ENCODE peak calls at places on chromosomes 4 and X, in four cellular contexts. One of them, this sample, is unnamed.

GRCh38 chr4:28555851-28556250 is 1695.2 kb downstream of the STIM2 start:
- DNase-seq in kidney: no peak
- DNase-seq in IMR-90: peak; percentile 5
- DNase-seq in GM23248: peak; percentile 26
- DNase-seq in this sample: no peak

GRCh38 chr4:150264595-150265141 is 186.4 kb downstream of the DCLK2 start:
- DNase-seq in kidney: no peak
- DNase-seq in GM23248: peak; percentile 7
- DNase-seq in IMR-90: no peak
- DNase-seq in this sample: peak; percentile 47

GRCh38 chr4:2763511-2763967 is 7.4 kb upstream of the TNIP2 start:
- DNase-seq in IMR-90: no peak
- DNase-seq in GM23248: peak; percentile 84
- DNase-seq in kidney: no peak
- DNase-seq in this sample: no peak

GRCh38 chrX:141947350-141947749 is 43.7 kb downstream of the MAGEC1 start:
- DNase-seq in IMR-90: no peak
- DNase-seq in GM23248: no peak
- DNase-seq in kidney: no peak
- DNase-seq in this sample: no peak

GRCh38 chr4:86500527-86500926 is 93.6 kb upstream of the PTPN13 start:
- DNase-seq in IMR-90: no peak
- DNase-seq in kidney: no peak
- DNase-seq in GM23248: peak; percentile 50
- DNase-seq in this sample: no peak

GRCh38 chr4:124181045-124181444 is 531.5 kb downstream of the ANKRD50 start:
- DNase-seq in IMR-90: peak; percentile 44
- DNase-seq in GM23248: peak; percentile 6
- DNase-seq in kidney: no peak
- DNase-seq in this sample: no peak

GRCh38 chr4:2330119-2331042 is 68.5 kb upstream of the MXD4 start:
- DNase-seq in IMR-90: peak; percentile 95
- DNase-seq in GM23248: peak; percentile 94
- DNase-seq in kidney: peak; percentile 45
- DNase-seq in this sample: peak; percentile 92

GRCh38 chr4:27154706-27155105 is 294.1 kb downstream of the STIM2 start:
- DNase-seq in IMR-90: peak; percentile 44
- DNase-seq in kidney: no peak
- DNase-seq in GM23248: peak; percentile 74
- DNase-seq in this sample: peak; percentile 28

GRCh38 chrX:56813318-56813837 is 84.3 kb downstream of the NBDY start:
- DNase-seq in kidney: no peak
- DNase-seq in IMR-90: peak; percentile 31
- DNase-seq in GM23248: peak; percentile 91
- DNase-seq in this sample: peak; percentile 45

GRCh38 chrX:150158554-150159332 is 204.4 kb upstream of the MAMLD1 start:
- DNase-seq in IMR-90: no peak
- DNase-seq in GM23248: no peak
- DNase-seq in kidney: no peak
- DNase-seq in this sample: no peak

GRCh38 chrX:18557879-18558278 is 114.0 kb downstream of the RS1 start:
- DNase-seq in GM23248: no peak
- DNase-seq in IMR-90: no peak
- DNase-seq in kidney: no peak
- DNase-seq in this sample: no peak

GRCh38 chrX:38870386-38870895 is 69.2 kb downstream of the MID1IP1 start:
- DNase-seq in IMR-90: peak; percentile 3
- DNase-seq in kidney: no peak
- DNase-seq in GM23248: no peak
- DNase-seq in this sample: no peak

GRCh38 chr4:86927843-86928395 is 6.9 kb upstream of the AFF1 start:
- DNase-seq in IMR-90: peak; percentile 99
- DNase-seq in kidney: no peak
- DNase-seq in GM23248: peak; percentile 98
- DNase-seq in this sample: peak; percentile 97

GRCh38 chr4:183823394-183823793 is 81.7 kb upstream of the STOX2 start:
- DNase-seq in kidney: peak; percentile 76
- DNase-seq in IMR-90: peak; percentile 41
- DNase-seq in GM23248: peak; percentile 52
- DNase-seq in this sample: peak; percentile 33

GRCh38 chr4:21507439-21507838 is 441.1 kb downstream of the KCNIP4 start:
- DNase-seq in IMR-90: no peak
- DNase-seq in kidney: no peak
- DNase-seq in GM23248: peak; percentile 40
- DNase-seq in this sample: peak; percentile 24

GRCh38 chr4:172666711-172667368 is 501.8 kb upstream of the GALNT7 start:
- DNase-seq in IMR-90: peak; percentile 22
- DNase-seq in kidney: no peak
- DNase-seq in GM23248: peak; percentile 41
- DNase-seq in this sample: peak; percentile 77

GRCh38 chr4:188372051-188372450 is 232.8 kb downstream of the TRIML1 start:
- DNase-seq in GM23248: peak; percentile 5
- DNase-seq in IMR-90: peak; percentile 73
- DNase-seq in kidney: no peak
- DNase-seq in this sample: peak; percentile 98

GRCh38 chr4:184961693-184962092 is 56.6 kb upstream of the HELT start:
- DNase-seq in IMR-90: no peak
- DNase-seq in kidney: no peak
- DNase-seq in GM23248: no peak
- DNase-seq in this sample: no peak

GRCh38 chr4:23889814-23890269 is at the start of gene PPARGC1A:
- DNase-seq in IMR-90: peak; percentile 50
- DNase-seq in GM23248: peak; percentile 45
- DNase-seq in kidney: peak; percentile 80
- DNase-seq in this sample: peak; percentile 30

GRCh38 chr4:172850838-172851237 is 317.8 kb upstream of the GALNT7 start:
- DNase-seq in IMR-90: peak; percentile 95
- DNase-seq in GM23248: peak; percentile 84
- DNase-seq in kidney: no peak
- DNase-seq in this sample: peak; percentile 73

GRCh38 chr4:185774815-185775684 is 36.9 kb downstream of the SORBS2 start:
- DNase-seq in kidney: peak; percentile 84
- DNase-seq in GM23248: peak; percentile 82
- DNase-seq in IMR-90: peak; percentile 74
- DNase-seq in this sample: peak; percentile 90

GRCh38 chrX:77087529-77088169 is 359.5 kb upstream of the FGF16 start:
- DNase-seq in IMR-90: peak; percentile 10
- DNase-seq in kidney: no peak
- DNase-seq in GM23248: peak; percentile 23
- DNase-seq in this sample: no peak

GRCh38 chr4:102478186-102478585 is 23.0 kb upstream of the NFKB1 start:
- DNase-seq in IMR-90: no peak
- DNase-seq in kidney: peak; percentile 43
- DNase-seq in GM23248: no peak
- DNase-seq in this sample: no peak

GRCh38 chrX:140342410-140342809 is 162.5 kb downstream of the SOX3 start:
- DNase-seq in IMR-90: no peak
- DNase-seq in GM23248: no peak
- DNase-seq in kidney: no peak
- DNase-seq in this sample: no peak

GRCh38 chrX:150873616-150874015 is 24.9 kb downstream of the CD99L2 start:
- DNase-seq in IMR-90: peak; percentile 44
- DNase-seq in GM23248: peak; percentile 41
- DNase-seq in kidney: no peak
- DNase-seq in this sample: no peak

GRCh38 chr4:183130328-183131155 is 31.5 kb downstream of the WWC2 start:
- DNase-seq in GM23248: peak; percentile 50
- DNase-seq in IMR-90: peak; percentile 52
- DNase-seq in kidney: no peak
- DNase-seq in this sample: peak; percentile 35

GRCh38 chr4:30855232-30855631 is 135.1 kb downstream of the PCDH7 start:
- DNase-seq in IMR-90: no peak
- DNase-seq in GM23248: no peak
- DNase-seq in kidney: no peak
- DNase-seq in this sample: no peak

GRCh38 chr4:172716291-172716690 is 452.3 kb upstream of the GALNT7 start:
- DNase-seq in IMR-90: no peak
- DNase-seq in GM23248: no peak
- DNase-seq in kidney: no peak
- DNase-seq in this sample: no peak

GRCh38 chr4:72531768-72532290 is 37.2 kb downstream of the ADAMTS3 start:
- DNase-seq in IMR-90: no peak
- DNase-seq in GM23248: no peak
- DNase-seq in kidney: no peak
- DNase-seq in this sample: no peak

GRCh38 chrX:119240356-119240755 is 4.3 kb downstream of the PGRMC1 start:
- DNase-seq in IMR-90: peak; percentile 75
- DNase-seq in kidney: no peak
- DNase-seq in GM23248: peak; percentile 88
- DNase-seq in this sample: peak; percentile 77

GRCh38 chrX:115940888-115941332 is 229.6 kb upstream of the AGTR2 start:
- DNase-seq in IMR-90: peak; percentile 45
- DNase-seq in kidney: no peak
- DNase-seq in GM23248: peak; percentile 2
- DNase-seq in this sample: peak; percentile 38

GRCh38 chr4:57158221-57158620 is 48.0 kb upstream of the IGFBP7 start:
- DNase-seq in IMR-90: no peak
- DNase-seq in kidney: no peak
- DNase-seq in GM23248: peak; percentile 27
- DNase-seq in this sample: no peak

GRCh38 chr4:13233755-13234154 is 250.4 kb downstream of the RAB28 start:
- DNase-seq in kidney: no peak
- DNase-seq in GM23248: no peak
- DNase-seq in IMR-90: no peak
- DNase-seq in this sample: no peak

DNA sequence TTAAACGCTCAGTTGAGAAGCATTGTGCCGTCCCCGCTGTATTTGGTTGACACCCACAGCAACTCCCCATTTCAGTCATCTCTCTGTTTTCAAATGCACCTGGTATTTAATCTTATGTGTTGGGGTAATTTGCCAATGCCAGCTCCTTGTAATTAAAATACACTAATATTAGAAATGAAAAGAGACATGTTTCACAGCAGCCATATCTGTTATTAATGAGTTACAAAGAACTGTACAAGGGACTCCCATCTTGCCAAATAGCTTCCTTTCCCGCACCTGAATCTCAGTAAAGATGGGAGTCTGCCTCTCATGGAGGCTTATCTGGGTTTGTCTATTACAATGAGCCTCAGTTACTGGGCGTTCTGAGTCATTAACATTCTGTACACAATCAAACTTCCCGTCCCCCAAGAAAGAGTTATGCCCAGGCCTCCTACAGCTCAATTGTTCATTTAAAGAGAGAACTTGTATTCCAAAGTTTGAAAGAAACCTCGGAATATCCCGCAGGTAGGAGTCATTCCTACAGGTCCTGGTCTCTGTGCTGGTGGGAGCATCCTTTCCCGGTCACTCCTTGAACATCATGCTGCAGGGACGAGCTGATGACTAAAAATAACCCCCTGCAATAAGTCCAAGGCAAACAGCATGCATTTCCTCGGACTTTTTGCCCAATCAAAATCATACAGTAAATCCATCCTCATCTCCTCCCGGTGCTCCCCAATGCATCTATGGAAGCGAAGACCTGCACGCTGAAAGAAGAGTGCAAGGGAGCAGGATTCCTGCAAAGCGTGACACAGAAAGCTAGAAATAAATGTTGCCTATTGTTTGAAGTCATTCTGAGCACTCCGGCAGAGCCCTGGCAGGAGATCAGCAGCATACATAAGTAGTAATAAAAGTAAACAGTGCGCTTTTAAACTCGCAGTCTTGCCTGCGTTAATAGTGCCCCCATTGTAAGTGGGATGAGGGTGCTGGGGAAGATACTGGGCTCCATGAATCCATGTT is 926 bp downstream of the NDP start:
- DNase-seq in IMR-90: peak; percentile 39
- DNase-seq in kidney: no peak
- DNase-seq in GM23248: no peak
- DNase-seq in this sample: peak; percentile 5
- H3K9ac ChIP-seq in IMR-90: no peak overlapping the region
- H3K9ac ChIP-seq in kidney: no peak overlapping the region
- H3K9ac ChIP-seq in GM23248: no peak overlapping the region
- H3K9ac ChIP-seq in this sample: no peak overlapping the region

GRCh38 chr4:40621592-40622512 is 7.8 kb downstream of the RBM47 start:
- DNase-seq in GM23248: peak; percentile 97
- DNase-seq in kidney: peak; percentile 81
- DNase-seq in IMR-90: peak; percentile 98
- DNase-seq in this sample: peak; percentile 99

GRCh38 chr4:40622913-40623312 is 6.8 kb downstream of the RBM47 start:
- DNase-seq in IMR-90: peak; percentile 18
- DNase-seq in GM23248: no peak
- DNase-seq in kidney: no peak
- DNase-seq in this sample: no peak

GRCh38 chr4:40619600-40619999 is 10.1 kb downstream of the RBM47 start:
- DNase-seq in IMR-90: no peak
- DNase-seq in GM23248: no peak
- DNase-seq in kidney: no peak
- DNase-seq in this sample: no peak

GRCh38 chr4:40623707-40624106 is 6.0 kb downstream of the RBM47 start:
- DNase-seq in kidney: no peak
- DNase-seq in GM23248: no peak
- DNase-seq in IMR-90: no peak
- DNase-seq in this sample: no peak

DNA sequence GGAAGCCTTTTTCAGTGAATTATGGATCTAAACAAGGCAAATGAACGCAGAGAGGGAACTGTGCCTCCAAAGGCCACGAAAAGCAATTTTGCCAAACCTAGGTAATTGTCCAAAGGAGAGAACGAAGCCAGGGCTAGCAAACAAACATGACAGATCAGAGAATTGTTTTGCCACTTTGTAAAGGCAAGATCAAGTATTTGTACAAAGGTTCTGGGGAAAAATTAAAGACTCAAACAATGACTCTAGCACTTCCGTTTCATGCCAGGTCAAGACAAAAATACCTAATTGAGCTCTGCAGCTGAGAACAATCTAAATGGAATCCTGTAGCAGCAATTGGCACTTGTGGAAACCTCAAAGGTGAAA is 8.5 kb downstream of the RBM47 start:
- DNase-seq in IMR-90: no peak
- DNase-seq in kidney: no peak
- DNase-seq in GM23248: no peak
- DNase-seq in this sample: no peak
- H3K4me1 ChIP-seq in IMR-90: peaks cover 10% of the 10 kb centered on the region
- H3K4me1 ChIP-seq in kidney: peaks cover 5% of the 10 kb centered on the region
- H3K4me1 ChIP-seq in GM23248: peaks cover 16% of the 10 kb centered on the region
- H3K4me1 ChIP-seq in this sample: peaks cover 13% of the 10 kb centered on the region

GRCh38 chr4:726816-727215 is 21.2 kb downstream of the PCGF3 start:
- DNase-seq in IMR-90: no peak
- DNase-seq in kidney: no peak
- DNase-seq in GM23248: no peak
- DNase-seq in this sample: no peak
- H3K9ac ChIP-seq in IMR-90: no peak overlapping the region
- H3K9ac ChIP-seq in kidney: no peak overlapping the region
- H3K9ac ChIP-seq in GM23248: peak overlapping the region; percentile 75
- H3K9ac ChIP-seq in this sample: peak overlapping the region; percentile 66

GRCh38 chr4:98521486-98521885 is 136.9 kb downstream of the TSPAN5 start:
- DNase-seq in GM23248: no peak
- DNase-seq in kidney: no peak
- DNase-seq in IMR-90: no peak
- DNase-seq in this sample: no peak
- H3K4me1 ChIP-seq in GM23248: peaks cover 78% of the 10 kb centered on the region
- H3K4me1 ChIP-seq in kidney: no peaks in the 10 kb centered on the region
- H3K4me1 ChIP-seq in IMR-90: peaks cover 37% of the 10 kb centered on the region
- H3K4me1 ChIP-seq in this sample: peaks cover 51% of the 10 kb centered on the region

This sample was measured in adipocyte.